ENCODE peak calls at places on chromosomes 13 and 19, in five cellular contexts. V is CD8-positive, alpha-beta T cell; Q is K562; U is tibial nerve; D is right cardiac atrium. F is an unnamed sample.

GRCh38 chr13:107209811-107210210 is 641.9 kb upstream of the ARGLU1 start:
- DNase-seq in V (no peak), Q (no peak), U (no peak), D (no peak), F (no peak)

GRCh38 chr19:53576941-53577653 is 39.2 kb downstream of the ZNF331 start:
- DNase-seq in V (no peak), Q (no peak), U (no peak), D (no peak), F (no peak)

GRCh38 chr19:17292301-17293074 is 10.7 kb downstream of the ABHD8 start:
- DNase-seq in V (peak; percentile 75), Q (peak; percentile 95), U (peak; percentile 48), D (peak; percentile 91), F (peak; percentile 59)

GRCh38 chr19:42303101-42303464 is 659 bp upstream of the PAFAH1B3 start:
- DNase-seq in V (no peak), Q (no peak), U (no peak), D (no peak), F (no peak)

GRCh38 chr13:44768233-44768632 is 192.1 kb upstream of the TSC22D1 start:
- DNase-seq in V (no peak), Q (no peak), U (no peak), D (no peak), F (no peak)

GRCh38 chr19:42386974-42387707 is 3.0 kb downstream of the CNFN start:
- DNase-seq in V (peak; percentile 65), Q (peak; percentile 87), U (peak; percentile 18), D (peak; percentile 84), F (peak; percentile 61)

GRCh38 chr19:1240925-1241324 is 626 bp upstream of the ATP5F1D start:
- DNase-seq in V (no peak), Q (no peak), U (no peak), D (no peak), F (no peak)

GRCh38 chr19:10450853-10451609 is 30.7 kb downstream of the PDE4A start:
- DNase-seq in V (no peak), Q (peak; percentile 97), U (no peak), D (peak; percentile 59), F (no peak)

GRCh38 chr19:46755853-46756543 is 9.7 kb upstream of the STRN4 start:
- DNase-seq in V (no peak), Q (no peak), U (no peak), D (no peak), F (no peak)

GRCh38 chr19:33476151-33476707 is 45.4 kb downstream of the PEPD start:
- DNase-seq in V (no peak), Q (no peak), U (no peak), D (no peak), F (peak; percentile 22)

GRCh38 chr19:6381030-6381750 is 5.5 kb upstream of the PSPN start:
- DNase-seq in V (no peak), Q (peak; percentile 43), U (no peak), D (peak; percentile 48), F (no peak)

GRCh38 chr19:37565370-37565669 is 29.3 kb downstream of the ZNF571 start:
- DNase-seq in V (no peak), Q (no peak), U (no peak), D (no peak), F (no peak)

GRCh38 chr19:460877-461609 is at the start of gene SHC2:
- DNase-seq in V (no peak), Q (peak; percentile 72), U (no peak), D (peak; percentile 81), F (no peak)

GRCh38 chr19:6723108-6723618 is 2.7 kb upstream of the C3 start:
- DNase-seq in V (no peak), Q (no peak), U (no peak), D (peak; percentile 87), F (no peak)

GRCh38 chr13:78215458-78215857 is 296.8 kb upstream of the EDNRB start:
- DNase-seq in V (no peak), Q (no peak), U (no peak), D (no peak), F (no peak)

GRCh38 chr19:46000497-46001246 is 5.4 kb downstream of the CCDC61 start:
- DNase-seq in V (peak; percentile 70), Q (peak; percentile 85), U (no peak), D (peak; percentile 74), F (peak; percentile 78)

GRCh38 chr13:21081926-21082325 is 20.5 kb upstream of the LATS2 start:
- DNase-seq in V (no peak), Q (no peak), U (no peak), D (no peak), F (no peak)

GRCh38 chr19:38429055-38429810 is 3.2 kb upstream of the RASGRP4 start:
- DNase-seq in V (no peak), Q (no peak), U (no peak), D (no peak), F (no peak)

GRCh38 chr19:52991021-52991420 is 22.7 kb upstream of the ERVV-1 start:
- DNase-seq in V (no peak), Q (no peak), U (no peak), D (no peak), F (no peak)

GRCh38 chr13:110634558-110634957 is 19.2 kb downstream of the NAXD start:
- DNase-seq in V (no peak), Q (no peak), U (no peak), D (peak; percentile 37), F (no peak)

GRCh38 chr19:13984875-13985741 is 21.0 kb downstream of the RFX1 start:
- DNase-seq in V (no peak), Q (no peak), U (no peak), D (no peak), F (no peak)

GRCh38 chr19:44719262-44719701 is 20.3 kb downstream of the CEACAM16 start:
- DNase-seq in V (no peak), Q (no peak), U (no peak), D (peak; percentile 42), F (no peak)

GRCh38 chr13:51058461-51059167 is 52.5 kb downstream of the C13orf42 start:
- DNase-seq in V (no peak), Q (no peak), U (no peak), D (no peak), F (no peak)

GRCh38 chr13:66534561-66534960 is 695.6 kb downstream of the PCDH9 start:
- DNase-seq in V (no peak), Q (no peak), U (no peak), D (no peak), F (no peak)

DNA sequence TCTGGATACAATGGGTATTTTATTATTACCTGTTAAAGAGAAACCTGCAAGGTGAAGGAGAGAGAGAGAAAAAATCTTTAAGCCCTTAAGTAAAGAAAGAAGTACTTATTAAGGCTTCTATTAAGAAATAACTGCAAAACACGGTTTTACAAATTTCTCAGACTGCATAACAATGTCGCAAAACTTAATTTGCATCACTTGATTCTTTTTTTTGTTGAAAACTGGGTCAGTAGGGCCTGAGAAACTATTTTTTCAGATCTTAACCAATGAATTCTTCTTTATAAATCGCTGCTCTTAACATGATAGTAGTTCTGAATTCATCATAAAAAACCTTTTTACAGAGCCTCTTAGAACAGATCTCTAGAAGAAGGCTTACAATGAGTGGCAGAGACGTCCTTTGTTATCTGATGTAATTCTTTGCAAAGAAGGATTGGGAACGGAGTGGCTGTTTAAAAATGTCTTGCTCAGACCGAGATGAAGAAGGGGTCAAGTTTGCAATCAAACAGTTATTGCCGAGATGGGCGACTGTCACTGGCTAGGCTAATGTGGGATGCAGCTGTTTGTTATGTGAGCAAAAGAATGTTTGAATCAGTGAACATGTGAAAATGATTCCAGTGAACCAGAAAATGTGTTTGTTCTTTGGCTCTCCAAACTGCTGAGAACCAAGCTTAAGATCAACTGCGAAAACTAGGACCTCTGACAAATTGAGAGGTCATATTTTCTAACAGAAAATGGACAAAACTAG is 76.4 kb downstream of the ZNF536 start:
- DNase-seq in V (no peak), Q (no peak), U (no peak), D (no peak), F (no peak)
- H3K27ac ChIP-seq in V (no peak overlapping the region), Q (no peak overlapping the region), U (peak overlapping the region; percentile 80), D (no peak overlapping the region), F (peak overlapping the region; percentile 64)

DNA sequence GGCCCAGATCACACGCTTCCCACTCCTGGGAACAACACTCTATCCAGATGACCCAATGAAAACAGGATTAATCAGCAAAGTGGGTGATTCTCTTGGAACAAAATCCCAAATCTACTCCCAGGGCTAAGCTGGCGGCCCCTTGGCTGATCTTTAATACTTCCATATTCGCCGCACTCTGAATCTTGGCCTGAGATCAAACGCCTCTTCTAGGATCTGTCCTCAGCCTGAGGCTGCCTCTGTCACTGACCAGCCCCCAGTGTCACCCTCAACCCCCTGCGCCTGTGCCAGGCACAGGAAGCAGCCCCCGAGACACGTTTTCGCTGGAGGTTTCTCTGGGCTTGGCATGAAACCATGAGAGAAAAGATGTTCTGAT is 2.4 kb upstream of the CTXN1 start:
- DNase-seq in V (no peak), Q (no peak), U (no peak), D (peak; percentile 62), F (no peak)
- H3K4me3 ChIP-seq in V (no peak overlapping the region), Q (no peak overlapping the region), U (no peak overlapping the region), D (no peak overlapping the region), F (no peak overlapping the region)

GRCh38 chr13:25375727-25376358 is 4.1 kb downstream of the ATP8A2 start:
- DNase-seq in V (peak; percentile 27), Q (peak; percentile 52), U (no peak), D (no peak), F (no peak)

GRCh38 chr13:25371158-25371557 is 616 bp upstream of the ATP8A2 start:
- DNase-seq in V (no peak), Q (no peak), U (no peak), D (no peak), F (no peak)

GRCh38 chr13:25377244-25377962 is 5.6 kb downstream of the ATP8A2 start:
- DNase-seq in V (no peak), Q (no peak), U (no peak), D (no peak), F (no peak)

GRCh38 chr13:25372275-25373081 is 704 bp downstream of the ATP8A2 start:
- DNase-seq in V (no peak), Q (peak; percentile 63), U (no peak), D (no peak), F (peak; percentile 54)

DNA sequence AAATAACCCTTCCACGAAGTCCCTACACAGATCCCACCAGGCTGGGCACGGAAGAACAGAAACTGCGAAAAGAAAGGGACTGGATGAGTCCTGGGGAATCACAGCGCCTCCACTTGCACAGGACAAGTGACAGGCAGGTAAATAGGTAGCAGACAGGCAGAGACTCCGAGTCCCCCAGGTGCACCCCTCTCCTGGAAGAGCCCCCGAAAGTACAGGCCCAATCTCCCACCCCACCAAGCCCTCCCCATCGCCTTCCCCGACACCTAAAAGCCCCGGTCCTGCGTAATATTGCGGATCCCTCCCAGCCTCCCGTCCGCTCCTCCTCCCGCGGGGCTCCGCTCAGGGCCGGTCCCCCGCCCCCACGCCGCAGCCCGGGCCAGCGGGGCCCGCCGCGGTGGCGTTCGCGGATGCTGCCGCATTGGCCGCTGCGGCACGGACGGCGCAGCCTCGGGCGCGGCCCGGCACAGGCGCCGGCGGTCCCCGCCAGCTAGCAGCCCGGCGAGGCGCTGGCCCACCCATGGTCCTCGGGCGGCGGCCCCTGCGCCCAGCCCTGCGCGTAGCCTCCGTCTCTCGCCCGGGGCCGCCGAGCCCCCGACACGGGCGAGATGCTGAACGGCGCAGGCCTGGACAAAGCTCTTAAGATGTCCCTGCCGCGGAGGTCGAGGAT is at the start of gene ATP8A2:
- DNase-seq in V (no peak), Q (peak; percentile 46), U (no peak), D (no peak), F (no peak)
- H3K27me3 ChIP-seq in V (peaks cover 21% of the 10 kb centered on the region), Q (peaks cover 16% of the 10 kb centered on the region), U (no peaks in the 10 kb centered on the region), D (no peaks in the 10 kb centered on the region), F (peaks cover 4% of the 10 kb centered on the region)

DNA sequence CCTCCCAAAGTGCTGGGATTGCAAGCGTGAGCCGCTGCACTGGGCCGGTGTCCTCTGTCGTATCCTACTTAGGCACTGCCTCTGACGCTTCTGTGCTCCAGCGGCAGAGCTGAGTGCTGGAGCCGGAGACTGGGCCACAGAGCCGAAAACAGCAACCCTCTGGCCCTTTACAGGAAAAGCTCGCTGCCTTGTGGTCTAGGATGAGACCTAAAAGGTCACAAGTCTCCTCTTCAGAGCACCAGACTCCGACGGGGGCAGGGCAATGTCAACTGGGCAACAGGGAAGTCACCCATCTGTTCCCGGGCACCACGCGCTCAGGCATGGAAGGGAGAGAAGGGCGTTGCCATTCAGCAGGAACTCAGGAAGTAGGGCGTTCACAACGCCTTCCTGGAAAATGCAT is 91.7 kb downstream of the GADD45B start:
- DNase-seq in V (no peak), Q (no peak), U (no peak), D (peak; percentile 88), F (peak; percentile 18)
- H3K27ac ChIP-seq in V (no peak overlapping the region), Q (no peak overlapping the region), U (peak overlapping the region; percentile 59), D (peak overlapping the region; percentile 50), F (no peak overlapping the region)

F was measured in dorsolateral prefrontal cortex.